ENCODE peak calls at places on chromosomes 12 and 14, in five cellular contexts. S, R, N, B and H are unnamed samples. For H3K4me1, the result is how much of the 10 kb centered on the place peaks cover.

GRCh38 chr12:3587402-3588013 is 96.5 kb downstream of the PRMT8 start:
- DNase-seq in S (no peak), R (no peak), N (no peak), B (no peak), H (no peak)

GRCh38 chr12:64893961-64894360 is 69.5 kb downstream of the TBC1D30 start:
- DNase-seq in S (no peak), R (no peak), N (no peak), B (no peak), H (no peak)

GRCh38 chr12:29582677-29583076 is 85.2 kb upstream of the OVCH1 start:
- DNase-seq in S (no peak), R (peak), N (no peak), B (no peak), H (no peak)

GRCh38 chr12:62631531-62632520 is 165.2 kb downstream of the MON2 start:
- DNase-seq in S (peak), R (peak), N (peak), B (peak), H (peak)

GRCh38 chr12:96471368-96472040 is 17.9 kb upstream of the CFAP54 start:
- DNase-seq in S (no peak), R (no peak), N (no peak), B (no peak), H (no peak)

GRCh38 chr14:91149462-91149861 is 35.6 kb downstream of the DGLUCY start:
- DNase-seq in S (peak), R (peak), N (peak), B (no peak), H (peak)

GRCh38 chr12:120090626-120091295 is 25.8 kb downstream of the RAB35 start:
- DNase-seq in S (no peak), R (no peak), N (no peak), B (no peak), H (no peak)

GRCh38 chr12:127829974-127830543 is 436.9 kb upstream of the TMEM132C start:
- DNase-seq in S (no peak), R (no peak), N (no peak), B (no peak), H (peak)

GRCh38 chr12:19683178-19683927 is 244.1 kb downstream of the AEBP2 start:
- DNase-seq in S (no peak), R (no peak), N (peak), B (no peak), H (no peak)

GRCh38 chr12:72236071-72236705 is 36.0 kb upstream of the TRHDE start:
- DNase-seq in S (no peak), R (no peak), N (no peak), B (no peak), H (no peak)

GRCh38 chr14:64060648-64061096 is 207.9 kb downstream of the SYNE2 start:
- DNase-seq in S (no peak), R (peak), N (peak), B (peak), H (no peak)

GRCh38 chr12:108447168-108447840 is 67.8 kb upstream of the FICD start:
- DNase-seq in S (no peak), R (no peak), N (no peak), B (no peak), H (no peak)

GRCh38 chr12:15629108-15629507 is 160.1 kb downstream of the EPS8 start:
- DNase-seq in S (peak), R (peak), N (peak), B (peak), H (peak)

GRCh38 chr12:108647199-108647935 is 13.7 kb upstream of the SELPLG start:
- DNase-seq in S (no peak), R (no peak), N (no peak), B (peak), H (peak)

DNA sequence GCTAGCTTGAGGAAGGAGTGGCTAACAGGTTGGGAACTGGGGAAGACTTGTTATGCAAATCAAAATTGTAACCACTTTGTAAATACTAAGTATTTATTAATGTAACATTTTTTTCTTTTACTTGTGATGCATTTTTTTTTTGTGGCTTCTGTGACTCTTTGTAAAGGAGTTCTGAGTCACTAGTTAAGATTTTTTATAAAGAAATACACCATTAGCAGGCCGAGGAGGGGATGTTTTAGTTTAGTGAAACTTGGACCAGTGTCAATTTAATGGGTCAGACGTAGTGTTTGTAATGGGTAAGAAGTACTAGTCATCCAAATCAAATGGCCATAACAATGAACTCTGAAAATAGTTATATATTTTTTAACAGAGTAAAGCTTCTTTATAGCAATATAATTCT is 43.1 kb downstream of the AKAP6 start:
- DNase-seq in S (no peak), R (no peak), N (no peak), B (no peak), H (peak)
- H3K4me1 ChIP-seq in S (under half), R (under half), N (under half), B (under half), H (half or more)

GRCh38 chr14:81169267-81169666 is 51.5 kb downstream of the GTF2A1 start:
- DNase-seq in S (no peak), R (no peak), N (no peak), B (no peak), H (no peak)

GRCh38 chr14:81164167-81164774 is 56.5 kb downstream of the GTF2A1 start:
- DNase-seq in S (peak), R (peak), N (peak), B (peak), H (peak)

GRCh38 chr14:81165188-81165587 is 55.6 kb downstream of the GTF2A1 start:
- DNase-seq in S (no peak), R (no peak), N (no peak), B (no peak), H (no peak)

GRCh38 chr14:81162941-81163340 is 57.8 kb downstream of the GTF2A1 start:
- DNase-seq in S (no peak), R (no peak), N (no peak), B (no peak), H (no peak)

GRCh38 chr14:81166126-81166525 is 54.6 kb downstream of the GTF2A1 start:
- DNase-seq in S (no peak), R (no peak), N (no peak), B (no peak), H (no peak)
- H3K27ac ChIP-seq in S (no peak), R (no peak), N (no peak), B (no peak), H (no peak)

GRCh38 chr14:89267163-89267562 is 149.9 kb downstream of the FOXN3 start:
- DNase-seq in S (no peak), R (no peak), N (no peak), B (peak), H (no peak)

GRCh38 chr14:89267656-89268055 is 149.4 kb downstream of the FOXN3 start:
- DNase-seq in S (no peak), R (no peak), N (no peak), B (no peak), H (no peak)

GRCh38 chr14:89269404-89269803 is 147.6 kb downstream of the FOXN3 start:
- DNase-seq in S (no peak), R (no peak), N (no peak), B (no peak), H (no peak)

GRCh38 chr14:89268514-89268913 is 148.5 kb downstream of the FOXN3 start:
- DNase-seq in S (no peak), R (no peak), N (no peak), B (no peak), H (no peak)

GRCh38 chr14:89270439-89271227 is 146.4 kb downstream of the FOXN3 start:
- DNase-seq in S (no peak), R (no peak), N (no peak), B (no peak), H (no peak)
- H3K4me3 ChIP-seq in S (no peak), R (no peak), N (no peak), B (no peak), H (no peak)

DNA sequence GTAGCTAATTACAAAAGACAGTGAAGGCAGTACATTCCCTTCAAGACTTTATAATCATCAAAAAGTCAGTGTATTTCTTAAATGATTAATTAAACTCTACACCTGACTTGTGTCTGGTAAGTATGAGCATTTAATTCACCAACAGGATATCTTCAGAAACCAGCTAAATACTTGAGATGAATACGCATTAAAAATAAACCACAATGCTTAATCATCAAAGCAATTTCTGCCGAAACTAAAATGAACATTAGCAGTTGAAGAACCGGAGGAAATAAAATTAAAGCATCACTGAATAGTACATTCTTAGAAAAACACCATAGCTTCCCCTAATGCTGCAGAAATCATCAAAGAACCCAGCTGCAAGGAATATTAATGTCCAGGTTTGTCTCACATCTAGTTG is 32.7 kb downstream of the SLC25A21 start:
- DNase-seq in S (no peak), R (no peak), N (no peak), B (no peak), H (no peak)
- H3K4me1 ChIP-seq in S (under half), R (under half), N (under half), B (under half), H (under half)

GRCh38 chr14:102485693-102486512 is 23.7 kb downstream of the ANKRD9 start:
- DNase-seq in S (no peak), R (no peak), N (no peak), B (no peak), H (no peak)

GRCh38 chr14:102490456-102490855 is 19.1 kb downstream of the ANKRD9 start:
- DNase-seq in S (no peak), R (no peak), N (no peak), B (no peak), H (no peak)

GRCh38 chr14:102484316-102484715 is 25.3 kb downstream of the ANKRD9 start:
- DNase-seq in S (no peak), R (no peak), N (no peak), B (no peak), H (no peak)

GRCh38 chr14:102487204-102487577 is 22.4 kb downstream of the ANKRD9 start:
- DNase-seq in S (no peak), R (no peak), N (no peak), B (no peak), H (no peak)

DNA sequence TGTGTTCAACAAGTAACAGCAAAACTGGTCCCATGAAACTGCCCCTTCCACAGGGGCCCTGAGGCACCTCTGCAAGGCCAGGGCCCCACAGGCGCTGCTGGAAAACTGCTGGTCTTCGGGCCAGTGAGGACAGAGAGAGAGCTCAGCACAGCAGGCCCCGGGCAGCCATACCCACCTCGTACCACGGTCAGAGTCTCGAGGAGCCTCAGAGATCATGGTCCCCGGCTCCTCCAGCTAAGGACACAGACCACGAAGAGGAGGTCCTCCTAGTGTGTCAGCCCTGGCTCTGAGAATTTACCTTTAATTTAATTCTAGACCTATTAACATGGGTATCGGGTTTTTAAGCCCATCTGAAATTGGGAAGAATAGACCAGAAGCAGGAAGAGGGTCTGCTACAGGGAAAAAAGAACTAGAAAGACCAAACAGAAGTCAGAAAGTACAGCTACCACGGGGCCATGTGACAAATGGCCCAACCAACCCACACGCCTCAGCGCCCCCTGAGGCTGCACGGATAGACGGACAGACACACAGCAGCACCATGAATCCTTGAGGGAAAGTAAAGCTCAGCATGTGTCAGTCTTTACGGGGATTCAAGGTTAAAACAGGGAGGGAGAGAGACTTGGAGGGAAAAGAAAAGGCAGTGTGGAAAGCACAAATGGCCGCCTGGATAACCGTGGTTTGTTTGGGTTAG is 22.9 kb downstream of the ANKRD9 start:
- DNase-seq in S (no peak), R (no peak), N (no peak), B (no peak), H (no peak)
- H3K27ac ChIP-seq in S (no peak), R (no peak), N (no peak), B (peak), H (no peak)

DNA sequence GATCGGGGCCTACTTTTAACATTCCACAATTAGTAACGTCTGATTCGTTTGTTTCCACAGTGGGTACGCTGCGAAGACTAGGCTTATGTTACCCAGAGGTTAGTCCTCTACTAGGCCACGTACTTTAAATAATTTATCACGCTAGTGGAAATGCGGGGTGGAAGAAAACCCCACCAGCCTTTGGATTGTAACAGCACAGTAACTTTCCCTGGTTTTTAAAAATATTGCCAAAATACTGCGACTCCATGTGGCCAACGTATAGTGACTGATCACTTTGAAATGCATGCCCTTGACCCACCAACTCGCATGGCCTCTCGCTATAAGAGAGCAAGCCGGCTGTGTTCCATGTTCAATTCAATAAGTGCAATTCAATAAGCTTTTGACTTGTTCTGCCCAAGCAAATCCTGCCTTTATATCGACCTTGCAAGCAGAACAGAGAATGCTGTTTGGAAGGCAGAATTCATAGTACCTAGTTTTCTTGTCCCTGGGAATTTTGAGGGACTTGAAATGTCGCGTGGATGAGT is 882 bp upstream of the GTF2A1 start:
- DNase-seq in S (no peak), R (no peak), N (no peak), B (peak), H (no peak)
- H3K4me3 ChIP-seq in S (peak), R (peak), N (peak), B (peak), H (peak)